ENCODE peak calls at places on chromosomes 7 and 10, in six cellular contexts. Z is HFFc6, X is HT1080, N is AML-193, L is mucosa of gallbladder, Q is AG04449. G is an unnamed sample.
A peak's percentile ranks its signal among the peaks of the same experiment; 100 is the strongest.

GRCh38 chr10:13340626-13341370 is 7.3 kb downstream of the SEPHS1 start:
- DNase-seq in N (no peak), Q (no peak), Z (no peak), X (no peak), L (no peak), G (no peak)

GRCh38 chr10:119251315-119251708 is 43.9 kb downstream of the GRK5 start:
- DNase-seq in X (peak; percentile 26), N (no peak), L (no peak), Q (peak; percentile 52), Z (peak; percentile 55), G (no peak)

GRCh38 chr10:7501157-7501556 is 90.3 kb upstream of the SFMBT2 start:
- DNase-seq in L (no peak), Q (no peak), X (no peak), N (no peak), Z (no peak), G (no peak)

GRCh38 chr7:99928994-99929729 is at the start of gene GJC3:
- DNase-seq in Q (no peak), X (peak; percentile 74), L (peak; percentile 27), Z (peak; percentile 66), N (peak; percentile 58), G (peak; percentile 53)

GRCh38 chr10:125146791-125147604 is 13.4 kb downstream of the CTBP2 start:
- DNase-seq in N (no peak), L (no peak), Q (no peak), X (no peak), Z (peak; percentile 68), G (no peak)

GRCh38 chr10:110544958-110545537 is 22.4 kb upstream of the SMC3 start:
- DNase-seq in Q (no peak), Z (no peak), N (peak; percentile 26), L (no peak), X (no peak), G (no peak)

GRCh38 chr10:106619353-106619752 is 545.2 kb downstream of the SORCS1 start:
- DNase-seq in L (no peak), N (no peak), Z (no peak), X (no peak), Q (no peak), G (no peak)

GRCh38 chr7:71133232-71133622 is 1.3 kb downstream of the GALNT17 start:
- DNase-seq in X (no peak), Z (no peak), N (no peak), L (no peak), Q (no peak), G (no peak)

GRCh38 chr10:79298403-79299244 is 48.6 kb upstream of the PPIF start:
- DNase-seq in X (peak; percentile 99), L (peak; percentile 65), Z (peak; percentile 98), N (no peak), Q (peak; percentile 84), G (no peak)

GRCh38 chr7:45495618-45496017 is 78.5 kb upstream of the ADCY1 start:
- DNase-seq in Q (no peak), N (no peak), Z (no peak), L (no peak), X (no peak), G (no peak)

GRCh38 chr7:47653550-47654351 is 71.8 kb upstream of the TNS3 start:
- DNase-seq in X (peak; percentile 27), Z (peak; percentile 14), Q (no peak), L (no peak), N (no peak), G (no peak)

GRCh38 chr7:24059775-24060174 is 224.2 kb upstream of the NPY start:
- DNase-seq in Z (no peak), Q (no peak), X (no peak), L (no peak), N (no peak), G (no peak)

GRCh38 chr10:101139421-101139911 is 8.4 kb downstream of the TLX1 start:
- DNase-seq in Q (no peak), X (no peak), N (no peak), Z (no peak), L (no peak), G (no peak)

GRCh38 chr10:98125940-98126631 is 8.4 kb upstream of the R3HCC1L start:
- DNase-seq in Q (no peak), N (no peak), L (no peak), X (peak; percentile 63), Z (no peak), G (no peak)

GRCh38 chr10:101803511-101803910 is 14.7 kb downstream of the OGA start:
- DNase-seq in Z (no peak), L (no peak), N (no peak), Q (no peak), X (no peak), G (no peak)

GRCh38 chr7:40570218-40570617 is 435.4 kb downstream of the SUGCT start:
- DNase-seq in Z (no peak), L (no peak), N (no peak), Q (peak; percentile 40), X (no peak), G (no peak)

GRCh38 chr10:133358162-133358919 is 522 bp upstream of the FUOM start:
- DNase-seq in Q (no peak), L (no peak), N (no peak), X (no peak), Z (no peak), G (no peak)

GRCh38 chr7:143410523-143411004 is 1.9 kb upstream of the EPHA1 start:
- DNase-seq in Z (no peak), Q (no peak), L (no peak), N (peak; percentile 84), X (no peak), G (no peak)

GRCh38 chr7:109611656-109612055 is 1042.0 kb downstream of the DNAJB9 start:
- DNase-seq in Q (no peak), N (no peak), X (no peak), Z (no peak), L (no peak), G (no peak)

GRCh38 chr7:32564542-32564941 is 69.3 kb downstream of the AVL9 start:
- DNase-seq in Z (no peak), Q (no peak), N (no peak), L (no peak), X (no peak), G (no peak)

GRCh38 chr7:36180121-36180520 is 27.1 kb downstream of the EEPD1 start:
- DNase-seq in N (no peak), Q (no peak), L (no peak), Z (no peak), X (no peak), G (no peak)

GRCh38 chr10:3774018-3774813 is 10.8 kb downstream of the KLF6 start:
- DNase-seq in Z (peak; percentile 64), Q (no peak), X (peak; percentile 70), N (no peak), L (no peak), G (no peak)

GRCh38 chr7:36157506-36158320 is 4.7 kb downstream of the EEPD1 start:
- DNase-seq in Q (no peak), Z (no peak), L (no peak), N (no peak), X (no peak), G (no peak)

GRCh38 chr7:69595415-69595814 is 2.9 kb upstream of the AUTS2 start:
- DNase-seq in X (no peak), Q (no peak), Z (no peak), L (no peak), N (no peak), G (no peak)

GRCh38 chr7:98802781-98803110 is 67.1 kb downstream of the TMEM130 start:
- DNase-seq in Z (no peak), N (no peak), L (no peak), X (no peak), Q (no peak), G (no peak)

GRCh38 chr7:92754756-92755581 is 81.4 kb downstream of the CDK6 start:
- DNase-seq in N (no peak), X (no peak), L (no peak), Z (no peak), Q (no peak), G (no peak)

GRCh38 chr10:42882597-42882996 is 100.0 kb downstream of the BMS1 start:
- DNase-seq in X (no peak), Q (no peak), N (no peak), Z (no peak), L (no peak), G (no peak)

GRCh38 chr7:145106001-145106400 is 270.1 kb upstream of the TPK1 start:
- DNase-seq in Q (no peak), Z (no peak), L (no peak), X (peak; percentile 51), N (no peak), G (peak; percentile 43)

GRCh38 chr10:106278385-106278784 is 886.1 kb downstream of the SORCS1 start:
- DNase-seq in N (no peak), X (peak; percentile 15), L (no peak), Z (no peak), Q (no peak), G (no peak)

GRCh38 chr10:82089327-82089726 is 214.3 kb downstream of the NRG3 start:
- DNase-seq in L (no peak), N (no peak), Q (no peak), Z (no peak), X (no peak), G (no peak)

GRCh38 chr7:105641236-105641810 is 60.0 kb upstream of the EFCAB10 start:
- DNase-seq in Z (no peak), Q (no peak), X (no peak), N (no peak), L (no peak), G (no peak)

GRCh38 chr7:138658889-138659288 is 42.3 kb downstream of the SVOPL start:
- DNase-seq in Q (no peak), Z (no peak), L (no peak), X (no peak), N (no peak), G (no peak)

GRCh38 chr7:41637051-41637450 is 65.8 kb downstream of the INHBA start:
- DNase-seq in N (no peak), X (peak; percentile 54), L (no peak), Q (no peak), Z (no peak), G (no peak)

GRCh38 chr7:40899651-40900507 is 765.1 kb downstream of the SUGCT start:
- DNase-seq in L (no peak), N (no peak), Q (no peak), X (no peak), Z (no peak), G (no peak)

GRCh38 chr7:80284848-80285247 is 150.2 kb downstream of the GNAI1 start:
- DNase-seq in Z (peak; percentile 76), Q (peak; percentile 72), X (peak; percentile 57), L (no peak), N (no peak), G (no peak)

G was measured in NCI-H2029.